ENCODE peak calls at places on chromosomes 5 and 9, in nine cellular contexts. W, N, X, R, S, F, A, J and D are unnamed samples.

GRCh38 chr5:146291421-146292074 is 47.1 kb upstream of the POU4F3 start:
- DNase-seq in W (no peak), S (no peak), R (peak), F (no peak), A (no peak), X (no peak), J (no peak), N (peak), D (peak)

GRCh38 chr5:135207866-135208265 is 173.8 kb upstream of the PITX1 start:
- DNase-seq in X (no peak), W (no peak), N (no peak), A (no peak), R (no peak), F (peak), S (no peak), J (no peak), D (no peak)

GRCh38 chr5:141001466-141001853 is 35.2 kb downstream of the PCDHAC2 start:
- DNase-seq in S (no peak), A (no peak), X (no peak), R (peak), J (no peak), W (no peak), N (no peak), F (no peak), D (no peak)

GRCh38 chr5:44914221-44914620 is 105.5 kb downstream of the MRPS30 start:
- DNase-seq in S (no peak), R (no peak), F (no peak), X (no peak), N (no peak), A (no peak), J (no peak), W (no peak), D (no peak)

GRCh38 chr9:99051353-99051752 is 53.6 kb upstream of the TGFBR1 start:
- DNase-seq in S (no peak), A (no peak), J (no peak), R (no peak), N (no peak), W (no peak), X (no peak), F (no peak), D (no peak)

GRCh38 chr5:50699737-50700136 is 33.3 kb downstream of the PARP8 start:
- DNase-seq in X (no peak), R (no peak), A (no peak), N (no peak), F (no peak), J (no peak), W (no peak), S (no peak), D (no peak)

GRCh38 chr9:137383453-137384115 is 39.4 kb downstream of the EXD3 start:
- DNase-seq in J (no peak), W (peak), S (no peak), A (no peak), F (no peak), R (peak), X (no peak), N (no peak), D (no peak)

GRCh38 chr5:92979716-92980115 is 601.3 kb downstream of the NR2F1-AS1 start:
- DNase-seq in N (no peak), A (no peak), R (no peak), F (no peak), X (no peak), J (no peak), W (no peak), S (no peak), D (no peak)

GRCh38 chr5:178326054-178326715 is 93.6 kb upstream of the PHYKPL start:
- DNase-seq in A (no peak), S (no peak), J (no peak), X (no peak), R (no peak), N (no peak), F (no peak), W (no peak), D (no peak)

GRCh38 chr5:151695464-151695863 is 8.7 kb upstream of the SPARC start:
- DNase-seq in X (no peak), A (no peak), R (no peak), N (no peak), S (no peak), F (no peak), J (no peak), W (peak), D (no peak)

GRCh38 chr5:154465169-154465568 is 12.9 kb downstream of the HAND1 start:
- DNase-seq in A (no peak), W (no peak), X (no peak), F (no peak), J (no peak), R (no peak), N (no peak), S (no peak), D (no peak)

GRCh38 chr5:133849116-133849515 is 119.3 kb downstream of the C5orf15 start:
- DNase-seq in J (no peak), A (no peak), R (no peak), S (no peak), W (no peak), F (no peak), X (no peak), N (no peak), D (no peak)

GRCh38 chr5:78907255-78907886 is 77.7 kb downstream of the ARSB start:
- DNase-seq in N (peak), R (no peak), X (no peak), J (no peak), F (no peak), W (no peak), A (no peak), S (no peak), D (no peak)

GRCh38 chr9:8552732-8553131 is 753.2 kb upstream of the DMAC1 start:
- DNase-seq in X (no peak), F (no peak), A (no peak), J (no peak), W (no peak), R (no peak), N (no peak), S (no peak), D (no peak)

GRCh38 chr5:61884242-61884855 is 421.7 kb upstream of the KIF2A start:
- DNase-seq in J (no peak), A (no peak), W (no peak), N (no peak), S (no peak), F (no peak), X (no peak), R (no peak), D (no peak)

GRCh38 chr5:143664623-143665022 is 147.3 kb upstream of the HMHB1 start:
- DNase-seq in A (no peak), X (no peak), J (no peak), W (no peak), S (no peak), N (no peak), R (no peak), F (no peak), D (no peak)

GRCh38 chr5:89236900-89237299 is 353.9 kb upstream of the MEF2C start:
- DNase-seq in F (no peak), R (no peak), X (no peak), S (no peak), W (no peak), A (no peak), N (no peak), J (no peak), D (no peak)

GRCh38 chr9:126160067-126160853 is 166.4 kb upstream of the MVB12B start:
- DNase-seq in A (no peak), J (no peak), F (no peak), S (no peak), N (no peak), W (no peak), X (no peak), R (no peak), D (no peak)

GRCh38 chr9:126341461-126341860 is 14.8 kb downstream of the MVB12B start:
- DNase-seq in A (no peak), R (no peak), N (no peak), W (no peak), J (no peak), X (no peak), F (no peak), S (no peak), D (no peak)

GRCh38 chr9:126248680-126249079 is 77.9 kb upstream of the MVB12B start:
- DNase-seq in W (no peak), F (no peak), J (no peak), S (no peak), A (no peak), N (peak), R (no peak), X (no peak), D (no peak)

GRCh38 chr5:102742215-102742614 is 12.9 kb upstream of the PAM start:
- DNase-seq in X (no peak), R (no peak), N (no peak), J (no peak), F (no peak), S (no peak), W (no peak), A (no peak), D (no peak)

GRCh38 chr9:128887049-128887448 is 5.1 kb downstream of the LRRC8A start:
- DNase-seq in S (no peak), N (no peak), F (no peak), W (no peak), J (no peak), R (no peak), X (no peak), A (no peak), D (no peak)

GRCh38 chr9:124000161-124000783 is 11.3 kb upstream of the LHX2 start:
- DNase-seq in F (no peak), J (no peak), N (no peak), X (no peak), W (no peak), R (peak), S (no peak), A (no peak), D (no peak)

GRCh38 chr9:91474656-91475055 is 51.0 kb upstream of the NFIL3 start:
- DNase-seq in J (no peak), A (no peak), R (no peak), S (no peak), W (no peak), X (no peak), F (no peak), N (no peak), D (no peak)

GRCh38 chr9:21513431-21513830 is 31.3 kb upstream of the IFNE start:
- DNase-seq in N (no peak), S (no peak), X (no peak), J (no peak), A (no peak), F (no peak), R (no peak), W (no peak), D (no peak)

GRCh38 chr5:150338546-150338945 is 19.0 kb upstream of the TCOF1 start:
- DNase-seq in N (no peak), X (no peak), A (no peak), R (no peak), S (no peak), J (no peak), F (no peak), W (no peak), D (no peak)